ENCODE peak calls at places on chromosomes 3 and 15, in six cellular contexts. D is HuH-7; L is Ammon's horn; V is cerebellar nuclear complex; C is RWPE1; B is stimulated activated CD4-positive, alpha-beta T cell treated with anti-CD3 and anti-CD28 coated beads, Interleukin-12 subunit alpha, Interleukin-12 subunit beta, amount 100 ng/mL, for 48 hours. H is an unnamed sample.

GRCh38 chr3:12782172-12782815 is 14.2 kb upstream of the CAND2 start:
- DNase-seq in L (no peak), B (no peak), D (no peak), C (no peak), V (no peak), H (peak; percentile 93)

GRCh38 chr3:169623971-169624370 is 39.5 kb downstream of the MECOM start:
- DNase-seq in C (no peak), L (no peak), V (no peak), B (no peak), D (no peak), H (peak; percentile 62)

GRCh38 chr3:99269606-99270355 is 368.3 kb upstream of the DCBLD2 start:
- DNase-seq in L (peak; percentile 25), D (no peak), V (no peak), B (no peak), C (no peak), H (no peak)

GRCh38 chr15:87354661-87355410 is 901.7 kb downstream of the NTRK3 start:
- DNase-seq in L (no peak), C (peak; percentile 67), B (no peak), V (no peak), D (no peak), H (no peak)

GRCh38 chr15:71275098-71275497 is 159.8 kb downstream of the THSD4 start:
- DNase-seq in C (peak; percentile 45), B (no peak), V (no peak), L (no peak), D (no peak), H (no peak)

GRCh38 chr3:139532996-139533395 is 6.5 kb downstream of the RBP1 start:
- DNase-seq in C (no peak), B (no peak), L (peak; percentile 80), D (no peak), V (no peak), H (no peak)

GRCh38 chr3:136657526-136657925 is 94.7 kb downstream of the STAG1 start:
- DNase-seq in D (no peak), C (no peak), L (no peak), B (no peak), V (no peak), H (no peak)

GRCh38 chr3:155676252-155676981 is 68.5 kb downstream of the PLCH1 start:
- DNase-seq in D (no peak), L (peak; percentile 37), C (peak; percentile 20), B (no peak), V (no peak), H (no peak)

GRCh38 chr3:57068437-57069089 is 8.1 kb downstream of the SPATA12 start:
- DNase-seq in L (no peak), B (no peak), D (no peak), V (no peak), C (peak; percentile 75), H (no peak)

GRCh38 chr15:33864360-33865075 is 103.8 kb upstream of the CHRM5 start:
- DNase-seq in C (no peak), L (no peak), D (no peak), B (no peak), V (no peak), H (no peak)

GRCh38 chr3:148974726-148975125 is 16.6 kb upstream of the GYG1 start:
- DNase-seq in V (no peak), C (no peak), B (no peak), D (no peak), L (no peak), H (no peak)

GRCh38 chr3:50290116-50290745 is 2.0 kb downstream of the IFRD2 start:
- DNase-seq in C (no peak), B (no peak), D (no peak), L (no peak), V (no peak), H (no peak)